ENCODE peak calls at places on chromosome 4, in ten cellular contexts. One of them, this sample, is unnamed.

GRCh38 chr4:8221476-8221875 is 22.4 kb downstream of the SH3TC1 start:
- DNase-seq in neural crest cell: no peak
- DNase-seq in H54: no peak
- DNase-seq in GM23338: no peak
- DNase-seq in lung: no peak
- DNase-seq in sigmoid colon: no peak
- DNase-seq in IMR-90: peak
- DNase-seq in tibial artery: no peak
- DNase-seq in GDM1: no peak
- DNase-seq in stimulated activated CD4-positive, alpha-beta T cell treated with anti-CD3 and anti-CD28 coated beads, Interleukin-12 subunit alpha, Interleukin-12 subunit beta, amount 100 ng/mL, for 24 hours: no peak
- DNase-seq in this sample: no peak

GRCh38 chr4:105274090-105274489 is 127.4 kb downstream of the TET2 start:
- DNase-seq in neural crest cell: no peak
- DNase-seq in H54: no peak
- DNase-seq in GM23338: no peak
- DNase-seq in lung: no peak
- DNase-seq in sigmoid colon: no peak
- DNase-seq in IMR-90: no peak
- DNase-seq in tibial artery: no peak
- DNase-seq in GDM1: no peak
- DNase-seq in stimulated activated CD4-positive, alpha-beta T cell treated with anti-CD3 and anti-CD28 coated beads, Interleukin-12 subunit alpha, Interleukin-12 subunit beta, amount 100 ng/mL, for 24 hours: no peak
- DNase-seq in this sample: no peak

GRCh38 chr4:85913925-85914694 is 439.2 kb downstream of the ARHGAP24 start:
- DNase-seq in neural crest cell: no peak
- DNase-seq in H54: no peak
- DNase-seq in GM23338: no peak
- DNase-seq in lung: no peak
- DNase-seq in sigmoid colon: no peak
- DNase-seq in IMR-90: no peak
- DNase-seq in tibial artery: no peak
- DNase-seq in GDM1: no peak
- DNase-seq in stimulated activated CD4-positive, alpha-beta T cell treated with anti-CD3 and anti-CD28 coated beads, Interleukin-12 subunit alpha, Interleukin-12 subunit beta, amount 100 ng/mL, for 24 hours: no peak
- DNase-seq in this sample: no peak

GRCh38 chr4:70734971-70735370 is 13.2 kb downstream of the RUFY3 start:
- DNase-seq in neural crest cell: no peak
- DNase-seq in H54: no peak
- DNase-seq in GM23338: no peak
- DNase-seq in lung: no peak
- DNase-seq in sigmoid colon: no peak
- DNase-seq in IMR-90: no peak
- DNase-seq in tibial artery: no peak
- DNase-seq in GDM1: no peak
- DNase-seq in stimulated activated CD4-positive, alpha-beta T cell treated with anti-CD3 and anti-CD28 coated beads, Interleukin-12 subunit alpha, Interleukin-12 subunit beta, amount 100 ng/mL, for 24 hours: no peak
- DNase-seq in this sample: no peak

GRCh38 chr4:168475745-168476144 is 4.5 kb downstream of the DDX60L start:
- DNase-seq in neural crest cell: no peak
- DNase-seq in H54: no peak
- DNase-seq in GM23338: peak
- DNase-seq in lung: no peak
- DNase-seq in sigmoid colon: no peak
- DNase-seq in IMR-90: no peak
- DNase-seq in tibial artery: no peak
- DNase-seq in GDM1: no peak
- DNase-seq in stimulated activated CD4-positive, alpha-beta T cell treated with anti-CD3 and anti-CD28 coated beads, Interleukin-12 subunit alpha, Interleukin-12 subunit beta, amount 100 ng/mL, for 24 hours: no peak
- DNase-seq in this sample: no peak

GRCh38 chr4:119113033-119113655 is 22.5 kb upstream of the MYOZ2 start:
- DNase-seq in neural crest cell: no peak
- DNase-seq in H54: peak
- DNase-seq in GM23338: no peak
- DNase-seq in lung: no peak
- DNase-seq in sigmoid colon: no peak
- DNase-seq in IMR-90: peak
- DNase-seq in tibial artery: no peak
- DNase-seq in GDM1: peak
- DNase-seq in stimulated activated CD4-positive, alpha-beta T cell treated with anti-CD3 and anti-CD28 coated beads, Interleukin-12 subunit alpha, Interleukin-12 subunit beta, amount 100 ng/mL, for 24 hours: no peak
- DNase-seq in this sample: no peak

GRCh38 chr4:42348692-42349091 is 48.6 kb upstream of the SHISA3 start:
- DNase-seq in neural crest cell: no peak
- DNase-seq in H54: no peak
- DNase-seq in GM23338: no peak
- DNase-seq in lung: no peak
- DNase-seq in sigmoid colon: no peak
- DNase-seq in IMR-90: no peak
- DNase-seq in tibial artery: no peak
- DNase-seq in GDM1: no peak
- DNase-seq in stimulated activated CD4-positive, alpha-beta T cell treated with anti-CD3 and anti-CD28 coated beads, Interleukin-12 subunit alpha, Interleukin-12 subunit beta, amount 100 ng/mL, for 24 hours: no peak
- DNase-seq in this sample: no peak

GRCh38 chr4:48173055-48173991 is 39.3 kb upstream of the TXK start:
- DNase-seq in neural crest cell: no peak
- DNase-seq in H54: peak
- DNase-seq in GM23338: peak
- DNase-seq in lung: no peak
- DNase-seq in sigmoid colon: no peak
- DNase-seq in IMR-90: peak
- DNase-seq in tibial artery: no peak
- DNase-seq in GDM1: peak
- DNase-seq in stimulated activated CD4-positive, alpha-beta T cell treated with anti-CD3 and anti-CD28 coated beads, Interleukin-12 subunit alpha, Interleukin-12 subunit beta, amount 100 ng/mL, for 24 hours: no peak
- DNase-seq in this sample: no peak

GRCh38 chr4:65656008-65656407 is 14.3 kb downstream of the EPHA5 start:
- DNase-seq in neural crest cell: no peak
- DNase-seq in H54: no peak
- DNase-seq in GM23338: no peak
- DNase-seq in lung: no peak
- DNase-seq in sigmoid colon: no peak
- DNase-seq in IMR-90: no peak
- DNase-seq in tibial artery: no peak
- DNase-seq in GDM1: no peak
- DNase-seq in stimulated activated CD4-positive, alpha-beta T cell treated with anti-CD3 and anti-CD28 coated beads, Interleukin-12 subunit alpha, Interleukin-12 subunit beta, amount 100 ng/mL, for 24 hours: no peak
- DNase-seq in this sample: no peak

GRCh38 chr4:37793562-37793961 is 32.9 kb upstream of the PGM2 start:
- DNase-seq in neural crest cell: no peak
- DNase-seq in H54: no peak
- DNase-seq in GM23338: peak
- DNase-seq in lung: peak
- DNase-seq in sigmoid colon: no peak
- DNase-seq in IMR-90: peak
- DNase-seq in tibial artery: no peak
- DNase-seq in GDM1: peak
- DNase-seq in stimulated activated CD4-positive, alpha-beta T cell treated with anti-CD3 and anti-CD28 coated beads, Interleukin-12 subunit alpha, Interleukin-12 subunit beta, amount 100 ng/mL, for 24 hours: no peak
- DNase-seq in this sample: no peak

This sample was measured in ureter.